ENCODE peak calls at places on chromosome 5, in five cellular contexts. F is choroid plexus epithelial cell; H is left ventricle myocardium inferior; L is COR-L47; X is NK-92 treated with Interleukin-12 subunit alpha and Interleukin-12 subunit beta, amount 100 ng/mL, for 24 hours. V is an unnamed sample.

GRCh38 chr5:149156435-149157083 is 15.3 kb downstream of the ABLIM3 start:
- DNase-seq in X (no peak), H (no peak), L (no peak), F (no peak), V (no peak)

GRCh38 chr5:141668601-141669265 is 13.3 kb downstream of the ARAP3 start:
- DNase-seq in L (no peak), H (no peak), F (peak; percentile 30), X (no peak), V (no peak)

GRCh38 chr5:76451046-76451701 is 48.1 kb downstream of the IQGAP2 start:
- DNase-seq in H (no peak), X (no peak), F (no peak), L (no peak), V (no peak)

GRCh38 chr5:73564644-73565165 is 734 bp downstream of the ANKRA2 start:
- DNase-seq in H (no peak), X (no peak), L (no peak), F (peak; percentile 17), V (no peak)

GRCh38 chr5:179699640-179700298 is 1.0 kb downstream of the CANX start:
- DNase-seq in H (no peak), F (peak; percentile 43), L (no peak), X (peak; percentile 18), V (no peak)

GRCh38 chr5:94240064-94240463 is 378.3 kb downstream of the KIAA0825 start:
- DNase-seq in F (no peak), X (no peak), L (no peak), H (no peak), V (no peak)

GRCh38 chr5:121503111-121503840 is 348.4 kb upstream of the FTMT start:
- DNase-seq in F (peak; percentile 2), X (no peak), H (peak; percentile 15), L (peak; percentile 20), V (no peak)

GRCh38 chr5:130110333-130110732 is 206.1 kb downstream of the CHSY3 start:
- DNase-seq in H (no peak), X (no peak), L (no peak), F (peak; percentile 48), V (no peak)

GRCh38 chr5:45639038-45639437 is 57.1 kb downstream of the HCN1 start:
- DNase-seq in L (no peak), F (peak; percentile 2), X (no peak), H (no peak), V (no peak)

GRCh38 chr5:176640616-176641015 is 6.7 kb upstream of the TSPAN17 start:
- DNase-seq in X (no peak), F (no peak), L (no peak), H (no peak), V (no peak)

GRCh38 chr5:25006734-25007133 is 362.0 kb upstream of the CDH10 start:
- DNase-seq in H (no peak), L (peak; percentile 8), F (no peak), X (no peak), V (no peak)

GRCh38 chr5:56669534-56670483 is 145.5 kb upstream of the MAP3K1 start:
- DNase-seq in X (peak; percentile 26), L (peak; percentile 87), H (peak; percentile 28), F (peak; percentile 61), V (no peak)

GRCh38 chr5:140182803-140183367 is 7.9 kb downstream of the CYSTM1 start:
- DNase-seq in X (no peak), H (peak; percentile 32), F (peak; percentile 87), L (peak; percentile 61), V (no peak)

GRCh38 chr5:149567226-149567625 is 14.1 kb upstream of the ARHGEF37 start:
- DNase-seq in F (no peak), L (no peak), H (no peak), X (no peak), V (no peak)

GRCh38 chr5:1885777-1886633 is 3.3 kb upstream of the IRX4 start:
- DNase-seq in F (no peak), H (no peak), L (no peak), X (no peak), V (no peak)

GRCh38 chr5:53211799-53212198 is 102.2 kb upstream of the MOCS2 start:
- DNase-seq in F (peak; percentile 53), L (no peak), H (no peak), X (no peak), V (no peak)

GRCh38 chr5:14591548-14591947 is 10.0 kb downstream of the OTULINL start:
- DNase-seq in L (no peak), H (no peak), F (peak; percentile 12), X (no peak), V (no peak)

GRCh38 chr5:123717139-123717538 is 205.2 kb downstream of the CSNK1G3 start:
- DNase-seq in F (peak; percentile 66), H (no peak), L (no peak), X (no peak), V (no peak)

GRCh38 chr5:2277886-2278285 is 395.2 kb upstream of the IRX4 start:
- DNase-seq in L (no peak), X (no peak), H (no peak), F (no peak), V (no peak)

GRCh38 chr5:3325206-3325605 is 270.4 kb upstream of the IRX1 start:
- DNase-seq in H (no peak), X (no peak), F (no peak), L (no peak), V (no peak)

GRCh38 chr5:80239680-80240367 is 16.0 kb downstream of the SERINC5 start:
- DNase-seq in X (no peak), F (peak; percentile 22), L (no peak), H (no peak), V (peak; percentile 7)

GRCh38 chr5:10438301-10438700 is 3.4 kb upstream of the ROPN1L start:
- DNase-seq in H (no peak), F (no peak), X (no peak), L (no peak), V (no peak)

GRCh38 chr5:177113566-177114424 is 19.8 kb upstream of the NSD1 start:
- DNase-seq in H (peak; percentile 75), F (peak; percentile 86), L (peak; percentile 52), X (peak; percentile 34), V (no peak)

GRCh38 chr5:142529626-142530278 is 156.1 kb downstream of the FGF1 start:
- DNase-seq in L (no peak), F (peak; percentile 62), H (no peak), X (no peak), V (no peak)

GRCh38 chr5:150625831-150626746 is 14.4 kb upstream of the SYNPO start:
- DNase-seq in X (no peak), L (no peak), F (no peak), H (no peak), V (no peak)

GRCh38 chr5:64939772-64940510 is 171.2 kb downstream of the CWC27 start:
- DNase-seq in F (peak; percentile 74), X (no peak), L (no peak), H (peak; percentile 12), V (no peak)

GRCh38 chr5:32413466-32414263 is 30.9 kb downstream of the ZFR start:
- DNase-seq in L (no peak), H (no peak), X (no peak), F (peak; percentile 7), V (no peak)

GRCh38 chr5:111892949-111893348 is 136.0 kb upstream of the NREP start:
- DNase-seq in L (no peak), X (no peak), H (no peak), F (peak; percentile 4), V (no peak)

GRCh38 chr5:23025604-23026003 is 172.5 kb upstream of the CDH12 start:
- DNase-seq in F (no peak), H (no peak), L (no peak), X (no peak), V (no peak)

GRCh38 chr5:132427285-132428146 is 58.0 kb downstream of the SLC22A5 start:
- DNase-seq in H (peak; percentile 47), L (peak; percentile 39), F (no peak), X (peak; percentile 72), V (no peak)

GRCh38 chr5:137252513-137252912 is 246.6 kb downstream of the SPOCK1 start:
- DNase-seq in H (no peak), F (no peak), X (no peak), L (no peak), V (no peak)

GRCh38 chr5:172798422-172799215 is 27.6 kb upstream of the DUSP1 start:
- DNase-seq in F (peak; percentile 93), H (no peak), L (no peak), X (no peak), V (no peak)

GRCh38 chr5:93151121-93151520 is 429.9 kb downstream of the NR2F1-AS1 start:
- DNase-seq in L (no peak), F (peak; percentile 66), H (no peak), X (no peak), V (no peak)

GRCh38 chr5:132269635-132270344 is 12.3 kb downstream of the PDLIM4 start:
- DNase-seq in H (no peak), F (peak; percentile 31), L (no peak), X (no peak), V (no peak)

GRCh38 chr5:84550222-84550621 is 165.5 kb upstream of the EDIL3 start:
- DNase-seq in L (no peak), F (no peak), X (no peak), H (no peak), V (no peak)

V was measured in C1 segment of cervical spinal cord.